ENCODE peak calls at places on chromosomes 13 and 19, in five cellular contexts. Y, S, P, I and F are unnamed samples.

GRCh38 chr19:53463263-53463662 is 4.3 kb upstream of the ZNF813 start:
- DNase-seq in Y (no peak), S (peak), P (peak), I (no peak), F (no peak)

GRCh38 chr19:35107541-35107939 is 8.1 kb upstream of the FXYD3 start:
- DNase-seq in Y (no peak), S (no peak), P (peak), I (peak), F (no peak)

GRCh38 chr13:95367309-95367843 is 66.1 kb upstream of the ABCC4 start:
- DNase-seq in Y (no peak), S (peak), P (no peak), I (no peak), F (peak)

GRCh38 chr19:50514346-50515167 is 844 bp upstream of the ASPDH start:
- DNase-seq in Y (no peak), S (peak), P (no peak), I (no peak), F (no peak)

GRCh38 chr13:50403311-50403710 is 388.1 kb downstream of the KCNRG start:
- DNase-seq in Y (no peak), S (no peak), P (no peak), I (peak), F (no peak)

GRCh38 chr19:45526143-45526542 is 18.9 kb downstream of the VASP start:
- DNase-seq in Y (no peak), S (peak), P (peak), I (peak), F (no peak)

GRCh38 chr19:42433503-42434260 is 6.5 kb upstream of the LIPE start:
- DNase-seq in Y (no peak), S (no peak), P (peak), I (peak), F (no peak)

GRCh38 chr13:33556828-33557227 is 261.1 kb upstream of the RFC3 start:
- DNase-seq in Y (no peak), S (no peak), P (no peak), I (no peak), F (no peak)

GRCh38 chr19:6491802-6492592 is 10.1 kb downstream of the TUBB4A start:
- DNase-seq in Y (no peak), S (no peak), P (peak), I (no peak), F (no peak)

GRCh38 chr19:1864480-1865171 is 1.2 kb upstream of the KLF16 start:
- DNase-seq in Y (no peak), S (peak), P (peak), I (peak), F (peak)

GRCh38 chr19:48372904-48373303 is 8.7 kb downstream of the SYNGR4 start:
- DNase-seq in Y (no peak), S (peak), P (no peak), I (no peak), F (no peak)

GRCh38 chr13:110390572-110390971 is 83.5 kb downstream of the COL4A2 start:
- DNase-seq in Y (no peak), S (no peak), P (no peak), I (no peak), F (no peak)

GRCh38 chr19:48896191-48896720 is 2.3 kb downstream of the TULP2 start:
- DNase-seq in Y (no peak), S (peak), P (peak), I (no peak), F (no peak)

GRCh38 chr19:2822846-2823245 is 3.2 kb downstream of the ZNF554 start:
- DNase-seq in Y (no peak), S (no peak), P (peak), I (no peak), F (no peak)

GRCh38 chr13:101218484-101218883 is 197.8 kb downstream of the NALCN start:
- DNase-seq in Y (no peak), S (no peak), P (no peak), I (no peak), F (no peak)

GRCh38 chr13:94749162-94749561 is 36.8 kb upstream of the SOX21 start:
- DNase-seq in Y (no peak), S (no peak), P (no peak), I (no peak), F (no peak)

GRCh38 chr13:108322206-108322824 is 52.8 kb downstream of the TNFSF13B start:
- DNase-seq in Y (peak), S (peak), P (peak), I (peak), F (peak)

GRCh38 chr13:26629260-26629659 is 71.8 kb downstream of the WASF3 start:
- DNase-seq in Y (no peak), S (no peak), P (no peak), I (peak), F (no peak)

GRCh38 chr13:44212633-44213387 is 160.8 kb upstream of the SERP2 start:
- DNase-seq in Y (no peak), S (no peak), P (no peak), I (no peak), F (no peak)

GRCh38 chr19:9856609-9857008 is 21.5 kb downstream of the PIN1 start:
- DNase-seq in Y (no peak), S (no peak), P (no peak), I (no peak), F (no peak)
- H3K27ac ChIP-seq in Y (no peak), S (no peak), P (no peak), I (no peak), F (no peak)

GRCh38 chr13:114062754-114063153 is 69.7 kb downstream of the RASA3 start:
- DNase-seq in Y (no peak), S (no peak), P (no peak), I (no peak), F (peak)
- TF ChIP-seq GABPA in Y (no peak), S (no peak), P (no peak), I (no peak), F (peak)

DNA sequence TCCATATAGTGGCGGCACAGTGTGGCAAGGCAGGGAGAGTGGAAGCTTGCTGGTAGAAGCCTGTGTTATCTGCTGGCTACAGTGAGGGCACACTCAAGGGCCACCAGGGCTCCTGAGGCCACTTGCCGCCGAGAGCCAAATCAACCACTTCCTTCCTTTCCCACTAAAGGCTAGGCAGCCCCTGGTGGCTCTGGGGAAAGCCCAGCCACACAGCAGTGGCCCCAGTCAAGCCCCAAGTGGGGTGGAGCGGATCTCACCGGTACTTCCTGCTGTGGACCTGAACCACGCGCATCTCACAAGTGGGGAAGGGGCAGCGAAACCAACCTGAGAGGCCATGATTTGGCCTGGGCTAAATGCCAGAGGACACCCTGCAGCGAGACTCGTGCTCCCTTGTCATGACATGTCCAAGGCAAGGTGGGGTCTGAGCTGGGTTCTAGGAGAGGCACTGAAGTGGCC is 21.9 kb upstream of the SLC35E1 start:
- DNase-seq in Y (no peak), S (no peak), P (no peak), I (no peak), F (peak)
- TF ChIP-seq REST in Y (no peak), S (no peak), P (no peak), I (no peak), F (no peak)

GRCh38 chr13:49112782-49113525 is 107.2 kb upstream of the MLNR start:
- DNase-seq in Y (no peak), S (no peak), P (peak), I (no peak), F (no peak)
- H3K27ac ChIP-seq in Y (no peak), S (peak), P (no peak), I (peak), F (no peak)

GRCh38 chr13:102369303-102369702 is 32.5 kb downstream of the FGF14 start:
- DNase-seq in Y (no peak), S (no peak), P (no peak), I (no peak), F (no peak)
- TF ChIP-seq GABPA in Y (no peak), S (no peak), P (no peak), I (no peak), F (no peak)

DNA sequence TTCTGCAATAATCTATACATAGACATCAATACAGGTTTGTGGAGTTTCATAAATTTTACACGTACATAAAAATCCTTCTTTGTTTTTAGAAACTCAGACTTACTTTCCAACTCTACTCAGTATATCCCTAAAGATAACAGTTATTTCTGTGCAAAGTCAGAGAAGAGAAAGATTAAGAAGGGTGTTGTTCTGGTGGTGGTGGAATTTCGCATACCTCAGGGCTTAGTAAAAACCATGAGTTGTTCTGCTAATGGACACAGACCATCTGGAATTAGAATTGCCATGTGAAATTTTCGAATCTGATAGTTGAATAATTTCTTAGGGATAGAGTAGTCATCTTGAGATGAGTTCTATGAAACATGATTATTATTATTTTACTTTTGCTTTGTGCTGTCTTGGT is 102.7 kb downstream of the ZAR1L start:
- DNase-seq in Y (no peak), S (no peak), P (no peak), I (no peak), F (no peak)
- TF ChIP-seq REST in Y (no peak), S (no peak), P (no peak), I (no peak), F (no peak)

DNA sequence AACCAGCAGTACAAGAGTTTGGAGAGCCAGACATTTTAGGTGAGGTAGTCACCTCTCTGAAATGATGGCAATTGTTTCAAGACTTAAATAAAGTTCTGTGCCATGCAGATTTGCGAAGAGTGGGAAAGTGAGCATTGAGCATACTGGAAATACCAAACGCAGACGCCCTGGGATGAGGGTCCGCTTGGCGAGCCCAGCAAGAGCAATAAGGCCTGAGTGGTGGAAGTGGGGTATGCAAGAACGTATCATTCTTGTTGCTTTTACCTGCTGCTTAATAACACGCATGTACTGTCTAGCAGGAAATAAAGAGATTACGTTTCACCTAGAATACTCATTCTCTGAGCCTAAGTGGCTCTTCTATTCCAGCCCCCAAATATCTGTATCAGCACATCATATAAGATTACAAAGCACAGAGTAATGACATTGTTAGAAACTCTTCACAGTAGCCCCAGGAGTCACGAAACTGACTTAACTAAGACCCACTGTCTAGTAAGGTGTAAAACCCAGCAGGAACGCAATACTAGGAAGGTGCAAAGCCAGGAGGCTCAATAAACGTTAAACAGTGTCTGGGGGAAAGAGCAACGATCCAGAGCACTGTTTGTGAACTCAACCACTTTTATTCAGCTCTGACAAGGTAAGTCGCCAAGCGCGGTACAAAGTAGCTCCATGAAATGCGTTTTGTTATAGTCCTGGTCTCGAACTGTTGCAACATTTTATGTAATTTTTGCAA is 1.3 kb downstream of the RCBTB2 start:
- DNase-seq in Y (peak), S (no peak), P (no peak), I (peak), F (no peak)
- H3K27ac ChIP-seq in Y (peak), S (peak), P (peak), I (peak), F (peak)

GRCh38 chr19:30516586-30516985 is 144.4 kb downstream of the ZNF536 start:
- DNase-seq in Y (no peak), S (no peak), P (no peak), I (no peak), F (no peak)
- TF ChIP-seq GABPA in Y (no peak), S (no peak), P (no peak), I (no peak), F (no peak)

GRCh38 chr13:35917942-35918645 is 213.1 kb downstream of the DCLK1 start:
- DNase-seq in Y (no peak), S (no peak), P (no peak), I (no peak), F (no peak)
- TF ChIP-seq REST in Y (no peak), S (no peak), P (no peak), I (no peak), F (no peak)